ENCODE peak calls at places on chromosomes 2 and 18, in five cellular contexts. One of them, this sample, is unnamed.

GRCh38 chr2:209458018-209458979 is 34.5 kb downstream of the MAP2 start:
- DNase-seq in IMR-90: no peak
- DNase-seq in choroid plexus epithelial cell: peak; percentile 54
- DNase-seq in NCI-H1092 treated with DMSO at 0.1 percent for 48 hours: peak; percentile 48
- DNase-seq in posterior vena cava: no peak
- DNase-seq in this sample: no peak

GRCh38 chr2:118089015-118089800 is 937 bp downstream of the INSIG2 start:
- DNase-seq in choroid plexus epithelial cell: peak; percentile 70
- DNase-seq in posterior vena cava: peak; percentile 78
- DNase-seq in NCI-H1092 treated with DMSO at 0.1 percent for 48 hours: no peak
- DNase-seq in IMR-90: peak; percentile 58
- DNase-seq in this sample: peak; percentile 33

GRCh38 chr18:37563810-37564511 is 1.6 kb downstream of the CELF4 start:
- DNase-seq in IMR-90: no peak
- DNase-seq in NCI-H1092 treated with DMSO at 0.1 percent for 48 hours: peak; percentile 75
- DNase-seq in posterior vena cava: peak; percentile 28
- DNase-seq in choroid plexus epithelial cell: no peak
- DNase-seq in this sample: no peak

GRCh38 chr2:195364015-195364965 is 292.7 kb upstream of the SLC39A10 start:
- DNase-seq in NCI-H1092 treated with DMSO at 0.1 percent for 48 hours: no peak
- DNase-seq in choroid plexus epithelial cell: peak; percentile 82
- DNase-seq in IMR-90: peak; percentile 71
- DNase-seq in posterior vena cava: no peak
- DNase-seq in this sample: no peak

GRCh38 chr2:8615252-8616083 is 66.4 kb upstream of the ID2 start:
- DNase-seq in choroid plexus epithelial cell: no peak
- DNase-seq in IMR-90: no peak
- DNase-seq in posterior vena cava: peak; percentile 48
- DNase-seq in NCI-H1092 treated with DMSO at 0.1 percent for 48 hours: no peak
- DNase-seq in this sample: no peak

GRCh38 chr2:16238001-16238755 is 297.8 kb downstream of the MYCN start:
- DNase-seq in IMR-90: no peak
- DNase-seq in choroid plexus epithelial cell: no peak
- DNase-seq in NCI-H1092 treated with DMSO at 0.1 percent for 48 hours: no peak
- DNase-seq in posterior vena cava: no peak
- DNase-seq in this sample: no peak

GRCh38 chr2:43210467-43211303 is 15.7 kb downstream of the ZFP36L2 start:
- DNase-seq in choroid plexus epithelial cell: peak; percentile 84
- DNase-seq in IMR-90: peak; percentile 92
- DNase-seq in NCI-H1092 treated with DMSO at 0.1 percent for 48 hours: no peak
- DNase-seq in posterior vena cava: no peak
- DNase-seq in this sample: peak; percentile 46

GRCh38 chr2:6877402-6878305 is at the start of gene RSAD2:
- DNase-seq in IMR-90: peak; percentile 16
- DNase-seq in choroid plexus epithelial cell: peak; percentile 79
- DNase-seq in posterior vena cava: no peak
- DNase-seq in NCI-H1092 treated with DMSO at 0.1 percent for 48 hours: peak; percentile 34
- DNase-seq in this sample: peak; percentile 67

GRCh38 chr2:12504443-12504842 is 212.3 kb upstream of the TRIB2 start:
- DNase-seq in posterior vena cava: no peak
- DNase-seq in choroid plexus epithelial cell: peak; percentile 62
- DNase-seq in NCI-H1092 treated with DMSO at 0.1 percent for 48 hours: no peak
- DNase-seq in IMR-90: peak; percentile 57
- DNase-seq in this sample: no peak

GRCh38 chr18:35713545-35713944 is 132.0 kb downstream of the GALNT1 start:
- DNase-seq in choroid plexus epithelial cell: peak; percentile 71
- DNase-seq in IMR-90: peak; percentile 39
- DNase-seq in NCI-H1092 treated with DMSO at 0.1 percent for 48 hours: no peak
- DNase-seq in posterior vena cava: no peak
- DNase-seq in this sample: no peak

GRCh38 chr18:55982992-55983391 is 395.0 kb upstream of the TCF4 start:
- DNase-seq in choroid plexus epithelial cell: no peak
- DNase-seq in posterior vena cava: no peak
- DNase-seq in IMR-90: peak; percentile 51
- DNase-seq in NCI-H1092 treated with DMSO at 0.1 percent for 48 hours: no peak
- DNase-seq in this sample: no peak

GRCh38 chr18:58338961-58339722 is 289.7 kb downstream of the ALPK2 start:
- DNase-seq in NCI-H1092 treated with DMSO at 0.1 percent for 48 hours: no peak
- DNase-seq in choroid plexus epithelial cell: peak; percentile 39
- DNase-seq in IMR-90: peak; percentile 56
- DNase-seq in posterior vena cava: no peak
- DNase-seq in this sample: no peak